ENCODE peak calls at places on chromosome 5, in seven cellular contexts. One of them, this sample, is unnamed.

GRCh38 chr5:108361239-108361638 is 20.7 kb downstream of the FBXL17 start:
- DNase-seq in right cardiac atrium: no peak
- DNase-seq in esophagus squamous epithelium: no peak
- DNase-seq in HL-60: no peak
- DNase-seq in GM23248: no peak
- DNase-seq in CD4-positive, CD25-positive, alpha-beta regulatory T cell: no peak
- DNase-seq in AG04450: no peak
- DNase-seq in this sample: no peak

GRCh38 chr5:36683821-36684434 is 77.5 kb downstream of the SLC1A3 start:
- DNase-seq in right cardiac atrium: peak; percentile 81
- DNase-seq in esophagus squamous epithelium: no peak
- DNase-seq in HL-60: peak; percentile 82
- DNase-seq in GM23248: peak; percentile 76
- DNase-seq in CD4-positive, CD25-positive, alpha-beta regulatory T cell: no peak
- DNase-seq in AG04450: peak; percentile 39
- DNase-seq in this sample: no peak

GRCh38 chr5:57221049-57221568 is 47.2 kb downstream of the GPBP1 start:
- DNase-seq in right cardiac atrium: no peak
- DNase-seq in esophagus squamous epithelium: no peak
- DNase-seq in HL-60: peak; percentile 13
- DNase-seq in GM23248: peak; percentile 60
- DNase-seq in CD4-positive, CD25-positive, alpha-beta regulatory T cell: peak; percentile 84
- DNase-seq in AG04450: no peak
- DNase-seq in this sample: no peak

GRCh38 chr5:179264641-179265528 is 80.4 kb downstream of the ADAMTS2 start:
- DNase-seq in right cardiac atrium: no peak
- DNase-seq in esophagus squamous epithelium: no peak
- DNase-seq in HL-60: no peak
- DNase-seq in GM23248: no peak
- DNase-seq in CD4-positive, CD25-positive, alpha-beta regulatory T cell: no peak
- DNase-seq in AG04450: no peak
- DNase-seq in this sample: peak; percentile 59

GRCh38 chr5:160930361-160930760 is 78.3 kb upstream of the ATP10B start:
- DNase-seq in right cardiac atrium: no peak
- DNase-seq in esophagus squamous epithelium: no peak
- DNase-seq in HL-60: no peak
- DNase-seq in GM23248: peak; percentile 2
- DNase-seq in CD4-positive, CD25-positive, alpha-beta regulatory T cell: no peak
- DNase-seq in AG04450: no peak
- DNase-seq in this sample: no peak

GRCh38 chr5:180126716-180127681 is 55.4 kb upstream of the RNF130 start:
- DNase-seq in right cardiac atrium: peak; percentile 69
- DNase-seq in esophagus squamous epithelium: no peak
- DNase-seq in HL-60: no peak
- DNase-seq in GM23248: peak; percentile 24
- DNase-seq in CD4-positive, CD25-positive, alpha-beta regulatory T cell: peak; percentile 19
- DNase-seq in AG04450: no peak
- DNase-seq in this sample: peak; percentile 91

GRCh38 chr5:141223112-141223783 is at the start of gene PCDHB14:
- DNase-seq in right cardiac atrium: no peak
- DNase-seq in esophagus squamous epithelium: no peak
- DNase-seq in HL-60: no peak
- DNase-seq in GM23248: peak; percentile 70
- DNase-seq in CD4-positive, CD25-positive, alpha-beta regulatory T cell: peak; percentile 5
- DNase-seq in AG04450: no peak
- DNase-seq in this sample: no peak

GRCh38 chr5:57199866-57200265 is 26.0 kb downstream of the GPBP1 start:
- DNase-seq in right cardiac atrium: no peak
- DNase-seq in esophagus squamous epithelium: no peak
- DNase-seq in HL-60: peak; percentile 44
- DNase-seq in GM23248: no peak
- DNase-seq in CD4-positive, CD25-positive, alpha-beta regulatory T cell: peak; percentile 57
- DNase-seq in AG04450: no peak
- DNase-seq in this sample: peak; percentile 46

GRCh38 chr5:67619235-67619634 is 422.6 kb upstream of the CD180 start:
- DNase-seq in right cardiac atrium: no peak
- DNase-seq in esophagus squamous epithelium: no peak
- DNase-seq in HL-60: no peak
- DNase-seq in GM23248: no peak
- DNase-seq in CD4-positive, CD25-positive, alpha-beta regulatory T cell: no peak
- DNase-seq in AG04450: no peak
- DNase-seq in this sample: no peak

GRCh38 chr5:62643556-62644451 is 65.2 kb downstream of the LRRC70 start:
- DNase-seq in right cardiac atrium: peak; percentile 46
- DNase-seq in esophagus squamous epithelium: no peak
- DNase-seq in HL-60: no peak
- DNase-seq in GM23248: no peak
- DNase-seq in CD4-positive, CD25-positive, alpha-beta regulatory T cell: no peak
- DNase-seq in AG04450: no peak
- DNase-seq in this sample: no peak
- H3K27ac ChIP-seq in right cardiac atrium: no peak overlapping the region
- H3K27ac ChIP-seq in esophagus squamous epithelium: no peak overlapping the region
- H3K27ac ChIP-seq in HL-60: no peak overlapping the region
- H3K27ac ChIP-seq in GM23248: no peak overlapping the region
- H3K27ac ChIP-seq in CD4-positive, CD25-positive, alpha-beta regulatory T cell: no peak overlapping the region
- H3K27ac ChIP-seq in AG04450: no peak overlapping the region
- H3K27ac ChIP-seq in this sample: no peak overlapping the region

GRCh38 chr5:51632027-51632426 is 248.8 kb downstream of the ISL1 start:
- DNase-seq in right cardiac atrium: no peak
- DNase-seq in esophagus squamous epithelium: no peak
- DNase-seq in HL-60: no peak
- DNase-seq in GM23248: no peak
- DNase-seq in CD4-positive, CD25-positive, alpha-beta regulatory T cell: no peak
- DNase-seq in AG04450: no peak
- DNase-seq in this sample: no peak

GRCh38 chr5:51632794-51633193 is 249.5 kb downstream of the ISL1 start:
- DNase-seq in right cardiac atrium: peak; percentile 24
- DNase-seq in esophagus squamous epithelium: no peak
- DNase-seq in HL-60: no peak
- DNase-seq in GM23248: no peak
- DNase-seq in CD4-positive, CD25-positive, alpha-beta regulatory T cell: no peak
- DNase-seq in AG04450: no peak
- DNase-seq in this sample: no peak
- H3K27ac ChIP-seq in right cardiac atrium: no peak overlapping the region
- H3K27ac ChIP-seq in esophagus squamous epithelium: no peak overlapping the region
- H3K27ac ChIP-seq in HL-60: no peak overlapping the region
- H3K27ac ChIP-seq in GM23248: no peak overlapping the region
- H3K27ac ChIP-seq in CD4-positive, CD25-positive, alpha-beta regulatory T cell: no peak overlapping the region
- H3K27ac ChIP-seq in AG04450: no peak overlapping the region
- H3K27ac ChIP-seq in this sample: no peak overlapping the region

DNA sequence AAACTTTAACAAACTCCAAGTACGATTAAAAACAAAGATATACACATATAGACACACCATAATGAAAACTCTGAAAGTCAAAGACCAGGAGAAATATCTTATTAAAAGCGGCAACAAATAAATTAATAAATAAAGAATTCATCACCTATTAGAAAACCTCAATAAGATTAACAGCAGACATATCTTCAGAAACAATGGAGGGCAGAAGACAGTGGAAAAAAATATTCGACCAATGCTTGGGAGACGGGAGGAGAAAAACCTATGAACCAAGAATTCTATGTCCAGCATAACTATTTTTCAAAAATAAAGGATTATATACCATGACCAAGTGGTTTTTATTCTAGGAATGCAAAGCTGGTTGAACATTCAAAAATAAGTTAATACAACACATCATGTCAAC is 578.6 kb upstream of the CCNG1 start:
- DNase-seq in right cardiac atrium: no peak
- DNase-seq in esophagus squamous epithelium: no peak
- DNase-seq in HL-60: no peak
- DNase-seq in GM23248: no peak
- DNase-seq in CD4-positive, CD25-positive, alpha-beta regulatory T cell: no peak
- DNase-seq in AG04450: no peak
- DNase-seq in this sample: no peak
- H3K27ac ChIP-seq in right cardiac atrium: no peak overlapping the region
- H3K27ac ChIP-seq in esophagus squamous epithelium: no peak overlapping the region
- H3K27ac ChIP-seq in HL-60: no peak overlapping the region
- H3K27ac ChIP-seq in GM23248: no peak overlapping the region
- H3K27ac ChIP-seq in CD4-positive, CD25-positive, alpha-beta regulatory T cell: no peak overlapping the region
- H3K27ac ChIP-seq in AG04450: no peak overlapping the region
- H3K27ac ChIP-seq in this sample: no peak overlapping the region

DNA sequence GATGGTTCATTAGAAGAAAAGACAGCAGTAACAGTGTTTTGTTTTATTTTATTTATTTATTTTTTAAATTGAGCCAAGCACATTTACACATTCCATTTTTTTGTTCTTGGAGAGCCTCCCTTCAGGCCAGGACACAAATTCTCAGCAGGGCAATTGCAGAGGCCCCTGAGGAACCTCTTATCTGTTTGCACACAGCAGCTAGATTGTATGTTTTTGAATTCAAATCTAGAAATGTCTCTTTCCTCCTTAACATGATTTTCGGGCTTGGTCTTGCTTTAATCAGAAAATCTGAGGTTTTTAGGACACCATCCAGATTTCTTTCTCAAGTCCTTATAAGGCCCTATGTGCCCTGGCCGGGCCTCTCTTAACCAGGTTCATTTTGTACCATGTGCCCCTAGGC is 76.0 kb downstream of the PRR16 start:
- DNase-seq in right cardiac atrium: no peak
- DNase-seq in esophagus squamous epithelium: no peak
- DNase-seq in HL-60: no peak
- DNase-seq in GM23248: no peak
- DNase-seq in CD4-positive, CD25-positive, alpha-beta regulatory T cell: no peak
- DNase-seq in AG04450: no peak
- DNase-seq in this sample: no peak
- H3K27ac ChIP-seq in right cardiac atrium: no peak overlapping the region
- H3K27ac ChIP-seq in esophagus squamous epithelium: no peak overlapping the region
- H3K27ac ChIP-seq in HL-60: no peak overlapping the region
- H3K27ac ChIP-seq in GM23248: peak overlapping the region; percentile 82
- H3K27ac ChIP-seq in CD4-positive, CD25-positive, alpha-beta regulatory T cell: no peak overlapping the region
- H3K27ac ChIP-seq in AG04450: no peak overlapping the region
- H3K27ac ChIP-seq in this sample: no peak overlapping the region

GRCh38 chr5:132464155-132464939 is 26.2 kb downstream of the IRF1 start:
- DNase-seq in right cardiac atrium: no peak
- DNase-seq in esophagus squamous epithelium: no peak
- DNase-seq in HL-60: no peak
- DNase-seq in GM23248: peak; percentile 57
- DNase-seq in CD4-positive, CD25-positive, alpha-beta regulatory T cell: peak; percentile 56
- DNase-seq in AG04450: no peak
- DNase-seq in this sample: no peak
- H3K27ac ChIP-seq in right cardiac atrium: peak overlapping the region; percentile 77
- H3K27ac ChIP-seq in esophagus squamous epithelium: peak overlapping the region; percentile 71
- H3K27ac ChIP-seq in HL-60: peak overlapping the region; percentile 92
- H3K27ac ChIP-seq in GM23248: peak overlapping the region; percentile 18
- H3K27ac ChIP-seq in CD4-positive, CD25-positive, alpha-beta regulatory T cell: peak overlapping the region; percentile 81
- H3K27ac ChIP-seq in AG04450: peak overlapping the region; percentile 21
- H3K27ac ChIP-seq in this sample: peak overlapping the region; percentile 88

GRCh38 chr5:89676634-89677033 is 732.9 kb downstream of the CETN3 start:
- DNase-seq in right cardiac atrium: no peak
- DNase-seq in esophagus squamous epithelium: no peak
- DNase-seq in HL-60: no peak
- DNase-seq in GM23248: no peak
- DNase-seq in CD4-positive, CD25-positive, alpha-beta regulatory T cell: no peak
- DNase-seq in AG04450: no peak
- DNase-seq in this sample: no peak

GRCh38 chr5:89668821-89669220 is 740.7 kb downstream of the CETN3 start:
- DNase-seq in right cardiac atrium: no peak
- DNase-seq in esophagus squamous epithelium: no peak
- DNase-seq in HL-60: no peak
- DNase-seq in GM23248: peak; percentile 29
- DNase-seq in CD4-positive, CD25-positive, alpha-beta regulatory T cell: no peak
- DNase-seq in AG04450: no peak
- DNase-seq in this sample: no peak

GRCh38 chr5:89673019-89673418 is 736.5 kb downstream of the CETN3 start:
- DNase-seq in right cardiac atrium: no peak
- DNase-seq in esophagus squamous epithelium: no peak
- DNase-seq in HL-60: no peak
- DNase-seq in GM23248: no peak
- DNase-seq in CD4-positive, CD25-positive, alpha-beta regulatory T cell: no peak
- DNase-seq in AG04450: no peak
- DNase-seq in this sample: no peak
- H3K27ac ChIP-seq in right cardiac atrium: no peak overlapping the region
- H3K27ac ChIP-seq in esophagus squamous epithelium: no peak overlapping the region
- H3K27ac ChIP-seq in HL-60: no peak overlapping the region
- H3K27ac ChIP-seq in GM23248: no peak overlapping the region
- H3K27ac ChIP-seq in CD4-positive, CD25-positive, alpha-beta regulatory T cell: no peak overlapping the region
- H3K27ac ChIP-seq in AG04450: no peak overlapping the region
- H3K27ac ChIP-seq in this sample: no peak overlapping the region

GRCh38 chr5:74643160-74643562 is 2.6 kb upstream of the ENC1 start:
- DNase-seq in right cardiac atrium: no peak
- DNase-seq in esophagus squamous epithelium: no peak
- DNase-seq in HL-60: peak; percentile 52
- DNase-seq in GM23248: peak; percentile 94
- DNase-seq in CD4-positive, CD25-positive, alpha-beta regulatory T cell: no peak
- DNase-seq in AG04450: peak; percentile 61
- DNase-seq in this sample: peak; percentile 63

GRCh38 chr5:74642543-74642863 is 2.0 kb upstream of the ENC1 start:
- DNase-seq in right cardiac atrium: no peak
- DNase-seq in esophagus squamous epithelium: no peak
- DNase-seq in HL-60: no peak
- DNase-seq in GM23248: peak; percentile 26
- DNase-seq in CD4-positive, CD25-positive, alpha-beta regulatory T cell: no peak
- DNase-seq in AG04450: no peak
- DNase-seq in this sample: no peak

GRCh38 chr5:74640450-74641013 is at the start of gene ENC1:
- DNase-seq in right cardiac atrium: peak; percentile 95
- DNase-seq in esophagus squamous epithelium: peak; percentile 39
- DNase-seq in HL-60: peak; percentile 73
- DNase-seq in GM23248: peak; percentile 95
- DNase-seq in CD4-positive, CD25-positive, alpha-beta regulatory T cell: peak; percentile 86
- DNase-seq in AG04450: peak; percentile 42
- DNase-seq in this sample: peak; percentile 88

GRCh38 chr5:74641014-74641777 is 668 bp upstream of the ENC1 start:
- DNase-seq in right cardiac atrium: peak; percentile 91
- DNase-seq in esophagus squamous epithelium: peak; percentile 13
- DNase-seq in HL-60: peak; percentile 37
- DNase-seq in GM23248: peak; percentile 91
- DNase-seq in CD4-positive, CD25-positive, alpha-beta regulatory T cell: peak; percentile 28
- DNase-seq in AG04450: no peak
- DNase-seq in this sample: peak; percentile 87

GRCh38 chr5:74641778-74642542 is 1.4 kb upstream of the ENC1 start:
- DNase-seq in right cardiac atrium: peak; percentile 64
- DNase-seq in esophagus squamous epithelium: no peak
- DNase-seq in HL-60: no peak
- DNase-seq in GM23248: peak; percentile 91
- DNase-seq in CD4-positive, CD25-positive, alpha-beta regulatory T cell: peak; percentile 13
- DNase-seq in AG04450: peak; percentile 62
- DNase-seq in this sample: peak; percentile 86
- H3K27ac ChIP-seq in right cardiac atrium: peak overlapping the region; percentile 65
- H3K27ac ChIP-seq in esophagus squamous epithelium: peak overlapping the region; percentile 89
- H3K27ac ChIP-seq in HL-60: peak overlapping the region; percentile 53
- H3K27ac ChIP-seq in GM23248: peak overlapping the region; percentile 57
- H3K27ac ChIP-seq in CD4-positive, CD25-positive, alpha-beta regulatory T cell: no peak overlapping the region
- H3K27ac ChIP-seq in AG04450: peak overlapping the region; percentile 11
- H3K27ac ChIP-seq in this sample: peak overlapping the region; percentile 88

This sample was measured in upper lobe of left lung.